ENCODE peak calls at places on chromosomes 11 and 22, in seven cellular contexts. W is A549, I is fibroblast of mammary gland, D is H9, E is right atrium auricular region, Q is ovary, P is AG09309. H is an unnamed sample.

GRCh38 chr11:112977620-112978212 is 16.5 kb downstream of the NCAM1 start:
- DNase-seq in W (no peak), I (peak), D (no peak), E (no peak), Q (peak), P (peak), H (no peak)

GRCh38 chr11:2796508-2797180 is 88.9 kb downstream of the CDKN1C start:
- DNase-seq in W (no peak), I (no peak), D (peak), E (peak), Q (peak), P (no peak), H (no peak)

GRCh38 chr11:88337342-88338222 is at the start of gene CTSC:
- DNase-seq in W (peak), I (peak), D (peak), E (peak), Q (peak), P (no peak), H (peak)

GRCh38 chr11:36436589-36436988 is 73.5 kb downstream of the TRAF6 start:
- DNase-seq in W (no peak), I (no peak), D (no peak), E (no peak), Q (no peak), P (no peak), H (no peak)

GRCh38 chr11:43367382-43368178 is 8.9 kb downstream of the TTC17 start:
- DNase-seq in W (no peak), I (no peak), D (no peak), E (no peak), Q (no peak), P (no peak), H (no peak)

GRCh38 chr11:130413383-130414106 is 14.9 kb downstream of the ADAMTS8 start:
- DNase-seq in W (peak), I (peak), D (no peak), E (no peak), Q (no peak), P (peak), H (no peak)

GRCh38 chr22:29475550-29475949 is 4.5 kb upstream of the NEFH start:
- DNase-seq in W (no peak), I (no peak), D (no peak), E (no peak), Q (no peak), P (no peak), H (no peak)

GRCh38 chr11:90310210-90310609 is 87.4 kb upstream of the CHORDC1 start:
- DNase-seq in W (no peak), I (no peak), D (no peak), E (no peak), Q (no peak), P (no peak), H (no peak)

GRCh38 chr11:99275521-99275920 is 254.8 kb downstream of the CNTN5 start:
- DNase-seq in W (no peak), I (no peak), D (no peak), E (no peak), Q (no peak), P (no peak), H (no peak)

GRCh38 chr11:19697721-19698121 is 14.9 kb upstream of the NAV2 start:
- DNase-seq in W (no peak), I (no peak), D (no peak), E (no peak), Q (no peak), P (no peak), H (no peak)

GRCh38 chr11:132099692-132100091 is 729.3 kb downstream of the NTM start:
- DNase-seq in W (no peak), I (peak), D (peak), E (no peak), Q (no peak), P (no peak), H (peak)
- TF ChIP-seq CTCF in W (no peak), I (peak), D (peak), E (peak), Q (no peak), P (peak), H (peak)

GRCh38 chr11:76161261-76161961 is 44.9 kb downstream of the WNT11 start:
- DNase-seq in W (no peak), I (peak), D (no peak), E (no peak), Q (peak), P (no peak), H (no peak)
- TF ChIP-seq CTCF in W (no peak), I (no peak), D (no peak), E (no peak), Q (no peak), P (no peak), H (no peak)

DNA sequence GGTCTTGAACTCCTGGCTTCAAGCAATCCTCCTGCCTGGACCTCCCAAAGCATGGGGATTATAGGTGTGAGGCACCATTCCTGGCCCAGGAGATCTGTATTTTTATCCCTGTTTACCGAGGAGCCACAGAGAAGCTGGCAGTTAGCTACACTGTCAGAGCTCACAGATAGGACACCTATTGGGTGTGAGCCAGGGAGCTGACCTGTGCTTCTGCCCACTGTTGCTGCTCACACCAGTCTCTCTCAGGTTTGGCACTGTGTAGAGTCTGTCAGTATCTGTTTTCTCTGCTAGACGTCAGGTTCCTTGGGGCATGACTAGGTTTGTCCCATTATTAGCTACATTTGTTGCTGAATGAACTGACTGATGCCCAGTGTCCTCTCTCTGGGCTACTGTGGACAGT is 17.5 kb downstream of the PPP6R2 start:
- DNase-seq in W (no peak), I (no peak), D (no peak), E (no peak), Q (no peak), P (no peak), H (no peak)
- TF ChIP-seq CTCF in W (no peak), I (no peak), D (no peak), E (no peak), Q (no peak), P (no peak), H (no peak)

DNA sequence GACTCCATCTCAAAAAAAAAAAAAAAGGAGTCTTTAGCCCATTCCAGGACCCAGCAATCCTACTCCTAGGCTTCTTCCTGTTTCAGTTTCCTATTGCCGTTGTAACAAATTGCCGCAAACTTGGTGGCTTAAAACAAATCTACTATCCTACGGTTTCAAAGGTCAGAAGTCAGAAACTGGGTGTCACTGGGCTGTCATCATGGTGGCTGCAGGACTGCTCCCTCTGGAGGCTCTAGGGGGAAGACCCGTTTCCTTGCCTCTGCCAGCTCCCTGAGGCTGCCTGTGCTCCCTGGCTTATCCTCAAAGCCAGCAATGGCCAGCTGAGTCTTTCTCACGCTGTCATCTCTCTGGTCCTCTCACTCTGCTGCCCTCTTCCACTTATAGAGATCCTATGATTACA is 8.7 kb upstream of the DAGLA start:
- DNase-seq in W (peak), I (no peak), D (peak), E (no peak), Q (no peak), P (no peak), H (peak)
- TF ChIP-seq CTCF in W (peak), I (peak), D (peak), E (peak), Q (no peak), P (peak), H (peak)

GRCh38 chr22:50220603-50221409 is 20.0 kb downstream of the SELENOO start:
- DNase-seq in W (no peak), I (no peak), D (no peak), E (no peak), Q (no peak), P (no peak), H (no peak)

GRCh38 chr22:50224071-50224470 is 20.8 kb downstream of the TUBGCP6 start:
- DNase-seq in W (no peak), I (no peak), D (no peak), E (no peak), Q (no peak), P (no peak), H (no peak)

GRCh38 chr22:50222508-50222907 is 21.7 kb downstream of the SELENOO start:
- DNase-seq in W (no peak), I (no peak), D (no peak), E (no peak), Q (no peak), P (no peak), H (no peak)

GRCh38 chr22:50219800-50220602 is 19.2 kb downstream of the SELENOO start:
- DNase-seq in W (no peak), I (no peak), D (no peak), E (no peak), Q (no peak), P (no peak), H (no peak)

DNA sequence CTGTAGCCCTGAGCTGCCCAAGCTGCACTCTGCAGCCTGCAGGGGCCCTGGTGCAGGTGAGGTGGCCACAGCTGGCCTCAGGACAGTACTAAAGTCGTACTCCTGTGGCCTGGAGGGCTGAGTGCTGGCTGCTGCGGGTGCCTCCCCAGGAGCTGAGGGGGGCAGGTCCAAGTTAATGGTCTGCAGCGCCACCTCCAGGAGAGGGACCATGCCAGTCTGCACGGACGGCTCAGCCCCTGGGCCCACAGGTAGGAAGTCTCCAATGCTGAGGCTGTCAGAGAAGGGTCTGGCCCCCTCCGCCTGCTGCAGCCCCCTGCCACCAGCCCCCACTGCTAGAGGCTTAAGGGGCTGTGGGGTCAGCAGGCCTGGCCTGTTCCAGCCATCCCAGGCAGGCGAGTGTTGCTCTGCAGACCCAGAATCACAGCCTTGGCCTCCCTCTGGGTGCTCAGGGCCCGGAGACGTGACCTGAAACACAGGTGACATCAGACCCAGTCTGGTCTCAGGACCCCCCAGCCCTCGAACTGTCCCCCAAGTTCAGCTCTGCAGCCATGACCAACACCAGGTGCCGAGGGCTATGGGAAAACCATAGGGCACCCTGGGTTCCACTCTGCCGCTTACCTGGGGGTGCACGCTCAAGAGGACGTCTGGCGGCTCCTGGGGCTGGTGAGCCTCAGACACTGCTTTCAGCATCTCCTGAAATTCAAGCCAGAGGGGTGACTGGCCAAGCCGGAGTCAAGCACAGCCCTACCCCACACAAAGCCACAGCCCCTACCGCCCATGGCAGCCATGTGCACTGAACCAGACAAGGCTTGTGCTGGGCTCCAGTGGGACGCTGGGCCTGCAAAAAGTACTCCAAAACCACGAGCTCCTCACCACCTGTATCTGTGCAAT is 20.8 kb downstream of the SELENOO start:
- DNase-seq in W (no peak), I (no peak), D (no peak), E (no peak), Q (no peak), P (no peak), H (no peak)
- TF ChIP-seq CTCF in W (no peak), I (no peak), D (peak), E (no peak), Q (no peak), P (no peak), H (no peak)

GRCh38 chr11:124197999-124198398 is 14.9 kb downstream of the OR10D3 start:
- DNase-seq in W (no peak), I (no peak), D (no peak), E (no peak), Q (no peak), P (no peak), H (no peak)

GRCh38 chr11:124193221-124193945 is 10.2 kb downstream of the OR10D3 start:
- DNase-seq in W (no peak), I (no peak), D (no peak), E (no peak), Q (no peak), P (no peak), H (no peak)

GRCh38 chr11:124194696-124195418 is 11.7 kb downstream of the OR10D3 start:
- DNase-seq in W (peak), I (peak), D (peak), E (peak), Q (no peak), P (peak), H (peak)

GRCh38 chr11:124194283-124194682 is 11.1 kb downstream of the OR10D3 start:
- DNase-seq in W (no peak), I (no peak), D (no peak), E (no peak), Q (no peak), P (no peak), H (no peak)

GRCh38 chr11:124195419-124195734 is 12.2 kb downstream of the OR10D3 start:
- DNase-seq in W (no peak), I (no peak), D (no peak), E (no peak), Q (no peak), P (no peak), H (no peak)
- TF ChIP-seq CTCF in W (no peak), I (no peak), D (no peak), E (no peak), Q (no peak), P (no peak), H (no peak)